ENCODE peak calls at places on chromosomes 4 and X, in ten cellular contexts. One of them, this sample, is unnamed.

GRCh38 chrX:17082831-17083230 is 136.4 kb downstream of the REPS2 start:
- DNase-seq in heart left ventricle: no peak
- DNase-seq in HCT116: peak
- DNase-seq in K562: peak
- DNase-seq in spleen: no peak
- DNase-seq in HepG2: peak
- DNase-seq in upper lobe of left lung: no peak
- DNase-seq in IMR-90: no peak
- DNase-seq in suprapubic skin: no peak
- DNase-seq in tibial nerve: no peak
- DNase-seq in this sample: no peak

GRCh38 chr4:58776627-58777026 is 1666.4 kb upstream of the IGFBP7 start:
- DNase-seq in heart left ventricle: no peak
- DNase-seq in HCT116: no peak
- DNase-seq in K562: no peak
- DNase-seq in spleen: no peak
- DNase-seq in HepG2: no peak
- DNase-seq in upper lobe of left lung: no peak
- DNase-seq in IMR-90: peak
- DNase-seq in suprapubic skin: no peak
- DNase-seq in tibial nerve: no peak
- DNase-seq in this sample: no peak

GRCh38 chrX:110966839-110967238 is 129.2 kb upstream of the PAK3 start:
- DNase-seq in heart left ventricle: no peak
- DNase-seq in HCT116: no peak
- DNase-seq in K562: no peak
- DNase-seq in spleen: no peak
- DNase-seq in HepG2: peak
- DNase-seq in upper lobe of left lung: no peak
- DNase-seq in IMR-90: no peak
- DNase-seq in suprapubic skin: no peak
- DNase-seq in tibial nerve: no peak
- DNase-seq in this sample: no peak

GRCh38 chr4:121777625-121778024 is 12.7 kb upstream of the SMIM43 start:
- DNase-seq in heart left ventricle: no peak
- DNase-seq in HCT116: no peak
- DNase-seq in K562: no peak
- DNase-seq in spleen: no peak
- DNase-seq in HepG2: no peak
- DNase-seq in upper lobe of left lung: no peak
- DNase-seq in IMR-90: no peak
- DNase-seq in suprapubic skin: no peak
- DNase-seq in tibial nerve: no peak
- DNase-seq in this sample: no peak

GRCh38 chr4:151147000-151147399 is 47.6 kb downstream of the RPS3A start:
- DNase-seq in heart left ventricle: no peak
- DNase-seq in HCT116: no peak
- DNase-seq in K562: no peak
- DNase-seq in spleen: no peak
- DNase-seq in HepG2: no peak
- DNase-seq in upper lobe of left lung: no peak
- DNase-seq in IMR-90: peak
- DNase-seq in suprapubic skin: no peak
- DNase-seq in tibial nerve: no peak
- DNase-seq in this sample: no peak

GRCh38 chrX:94751611-94752010 is 1077.6 kb downstream of the FAM133A start:
- DNase-seq in heart left ventricle: no peak
- DNase-seq in HCT116: no peak
- DNase-seq in K562: no peak
- DNase-seq in spleen: no peak
- DNase-seq in HepG2: no peak
- DNase-seq in upper lobe of left lung: no peak
- DNase-seq in IMR-90: no peak
- DNase-seq in suprapubic skin: no peak
- DNase-seq in tibial nerve: no peak
- DNase-seq in this sample: no peak

GRCh38 chr4:121150003-121150402 is 14.1 kb downstream of the TNIP3 start:
- DNase-seq in heart left ventricle: no peak
- DNase-seq in HCT116: no peak
- DNase-seq in K562: no peak
- DNase-seq in spleen: no peak
- DNase-seq in HepG2: no peak
- DNase-seq in upper lobe of left lung: no peak
- DNase-seq in IMR-90: no peak
- DNase-seq in suprapubic skin: no peak
- DNase-seq in tibial nerve: no peak
- DNase-seq in this sample: no peak

GRCh38 chr4:3706111-3706511 is 60.1 kb upstream of the ADRA2C start:
- DNase-seq in heart left ventricle: no peak
- DNase-seq in HCT116: no peak
- DNase-seq in K562: no peak
- DNase-seq in spleen: peak
- DNase-seq in HepG2: no peak
- DNase-seq in upper lobe of left lung: no peak
- DNase-seq in IMR-90: no peak
- DNase-seq in suprapubic skin: peak
- DNase-seq in tibial nerve: no peak
- DNase-seq in this sample: no peak

GRCh38 chrX:55187281-55187680 is 32.9 kb upstream of the PAGE5 start:
- DNase-seq in heart left ventricle: no peak
- DNase-seq in HCT116: no peak
- DNase-seq in K562: no peak
- DNase-seq in spleen: no peak
- DNase-seq in HepG2: no peak
- DNase-seq in upper lobe of left lung: no peak
- DNase-seq in IMR-90: no peak
- DNase-seq in suprapubic skin: no peak
- DNase-seq in tibial nerve: no peak
- DNase-seq in this sample: no peak

GRCh38 chr4:80135702-80136058 is 61.6 kb upstream of the PRDM8 start:
- DNase-seq in heart left ventricle: no peak
- DNase-seq in HCT116: no peak
- DNase-seq in K562: no peak
- DNase-seq in spleen: no peak
- DNase-seq in HepG2: no peak
- DNase-seq in upper lobe of left lung: no peak
- DNase-seq in IMR-90: no peak
- DNase-seq in suprapubic skin: no peak
- DNase-seq in tibial nerve: no peak
- DNase-seq in this sample: no peak

GRCh38 chr4:78397292-78397630 is 154.3 kb upstream of the ANXA3 start:
- DNase-seq in heart left ventricle: no peak
- DNase-seq in HCT116: no peak
- DNase-seq in K562: no peak
- DNase-seq in spleen: no peak
- DNase-seq in HepG2: no peak
- DNase-seq in upper lobe of left lung: no peak
- DNase-seq in IMR-90: no peak
- DNase-seq in suprapubic skin: no peak
- DNase-seq in tibial nerve: no peak
- DNase-seq in this sample: no peak
- H3K4me3 ChIP-seq in heart left ventricle: no peak
- H3K4me3 ChIP-seq in HCT116: no peak
- H3K4me3 ChIP-seq in K562: no peak
- H3K4me3 ChIP-seq in spleen: no peak
- H3K4me3 ChIP-seq in HepG2: no peak
- H3K4me3 ChIP-seq in upper lobe of left lung: no peak
- H3K4me3 ChIP-seq in IMR-90: no peak
- H3K4me3 ChIP-seq in suprapubic skin: no peak
- H3K4me3 ChIP-seq in tibial nerve: no peak
- H3K4me3 ChIP-seq in this sample: no peak

DNA sequence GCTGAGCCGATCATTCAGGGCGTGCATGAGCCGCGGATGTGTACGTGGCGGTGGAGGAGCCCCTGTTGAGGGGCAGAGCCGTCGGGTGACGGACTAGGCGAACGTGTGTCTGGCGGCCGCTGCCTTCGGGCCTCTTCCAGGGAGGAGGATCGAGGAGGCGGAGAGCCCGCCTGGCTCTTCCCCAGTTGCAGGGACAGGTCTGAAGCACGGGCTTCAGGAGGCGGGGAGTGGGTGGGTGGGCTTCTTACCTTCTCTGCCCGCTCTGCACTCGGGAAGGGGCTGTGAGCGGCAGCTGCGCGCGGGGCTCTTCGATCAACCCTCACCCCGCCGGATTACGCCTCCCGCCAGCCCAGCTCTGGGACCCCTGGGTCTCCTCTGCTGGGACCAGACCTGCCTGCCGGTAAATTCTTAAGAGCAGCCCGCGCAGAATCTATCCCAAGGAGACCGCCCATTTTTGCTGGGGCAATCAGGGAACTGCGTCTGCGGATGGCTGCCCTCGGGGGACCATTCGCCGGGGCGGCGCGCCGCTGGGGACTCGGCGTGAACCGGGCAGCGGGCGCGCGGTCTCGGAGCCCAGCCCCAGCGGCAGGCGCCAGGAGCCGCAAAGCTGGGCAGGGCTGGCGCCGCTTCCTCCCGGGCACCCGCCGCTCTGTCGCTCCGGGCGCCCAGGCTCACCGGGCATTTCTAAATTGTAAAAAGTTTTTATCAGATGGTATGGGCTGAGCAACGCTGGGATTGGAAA is 4.9 kb downstream of the PLAC8 start:
- DNase-seq in heart left ventricle: no peak
- DNase-seq in HCT116: no peak
- DNase-seq in K562: no peak
- DNase-seq in spleen: peak
- DNase-seq in HepG2: no peak
- DNase-seq in upper lobe of left lung: peak
- DNase-seq in IMR-90: peak
- DNase-seq in suprapubic skin: peak
- DNase-seq in tibial nerve: no peak
- DNase-seq in this sample: peak
- TF ChIP-seq POLR2A in heart left ventricle: no peak
- TF ChIP-seq POLR2A in HCT116: no peak
- TF ChIP-seq POLR2A in K562: no peak
- TF ChIP-seq POLR2A in spleen: no peak
- TF ChIP-seq POLR2A in HepG2: no peak
- TF ChIP-seq POLR2A in upper lobe of left lung: no peak
- TF ChIP-seq POLR2A in IMR-90: no peak
- TF ChIP-seq POLR2A in suprapubic skin: no peak
- TF ChIP-seq POLR2A in tibial nerve: no peak
- TF ChIP-seq POLR2A in this sample: no peak

GRCh38 chr4:185481390-185481789 is 9.9 kb upstream of the CCDC110 start:
- DNase-seq in heart left ventricle: no peak
- DNase-seq in HCT116: no peak
- DNase-seq in K562: no peak
- DNase-seq in spleen: no peak
- DNase-seq in HepG2: no peak
- DNase-seq in upper lobe of left lung: no peak
- DNase-seq in IMR-90: no peak
- DNase-seq in suprapubic skin: no peak
- DNase-seq in tibial nerve: no peak
- DNase-seq in this sample: no peak
- H3K4me3 ChIP-seq in heart left ventricle: no peak
- H3K4me3 ChIP-seq in HCT116: no peak
- H3K4me3 ChIP-seq in K562: no peak
- H3K4me3 ChIP-seq in spleen: no peak
- H3K4me3 ChIP-seq in HepG2: no peak
- H3K4me3 ChIP-seq in upper lobe of left lung: no peak
- H3K4me3 ChIP-seq in IMR-90: no peak
- H3K4me3 ChIP-seq in suprapubic skin: no peak
- H3K4me3 ChIP-seq in tibial nerve: no peak
- H3K4me3 ChIP-seq in this sample: no peak

DNA sequence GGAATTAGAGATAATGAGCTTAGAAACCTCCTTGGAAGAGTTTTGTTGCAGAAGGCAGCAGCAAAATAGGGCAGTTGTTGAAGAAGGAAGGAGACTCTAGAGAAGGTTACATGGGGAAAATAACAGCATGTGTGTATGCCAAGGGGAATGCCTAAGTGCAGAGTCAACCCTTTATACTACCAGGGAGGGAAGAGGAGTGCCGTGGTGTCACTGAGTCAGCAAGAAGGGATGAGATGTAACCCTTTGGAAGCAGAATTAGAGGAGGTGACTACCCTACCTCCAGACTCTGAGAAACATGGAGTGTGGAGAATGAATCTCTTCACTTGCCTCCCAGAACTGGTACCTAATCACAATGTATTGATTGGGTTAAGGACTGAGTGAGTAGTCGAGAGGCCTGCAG is 6.7 kb upstream of the GABRE start:
- DNase-seq in heart left ventricle: no peak
- DNase-seq in HCT116: no peak
- DNase-seq in K562: no peak
- DNase-seq in spleen: no peak
- DNase-seq in HepG2: no peak
- DNase-seq in upper lobe of left lung: no peak
- DNase-seq in IMR-90: peak
- DNase-seq in suprapubic skin: no peak
- DNase-seq in tibial nerve: no peak
- DNase-seq in this sample: no peak
- TF ChIP-seq POLR2A in heart left ventricle: no peak
- TF ChIP-seq POLR2A in HCT116: no peak
- TF ChIP-seq POLR2A in K562: no peak
- TF ChIP-seq POLR2A in spleen: no peak
- TF ChIP-seq POLR2A in HepG2: no peak
- TF ChIP-seq POLR2A in upper lobe of left lung: no peak
- TF ChIP-seq POLR2A in IMR-90: no peak
- TF ChIP-seq POLR2A in suprapubic skin: no peak
- TF ChIP-seq POLR2A in tibial nerve: no peak
- TF ChIP-seq POLR2A in this sample: no peak

GRCh38 chr4:86592553-86593249 is 1.4 kb upstream of the PTPN13 start:
- DNase-seq in heart left ventricle: no peak
- DNase-seq in HCT116: no peak
- DNase-seq in K562: no peak
- DNase-seq in spleen: no peak
- DNase-seq in HepG2: no peak
- DNase-seq in upper lobe of left lung: no peak
- DNase-seq in IMR-90: peak
- DNase-seq in suprapubic skin: no peak
- DNase-seq in tibial nerve: no peak
- DNase-seq in this sample: no peak

GRCh38 chr4:86594559-86595425 is 677 bp downstream of the PTPN13 start:
- DNase-seq in heart left ventricle: peak
- DNase-seq in HCT116: peak
- DNase-seq in K562: peak
- DNase-seq in spleen: peak
- DNase-seq in HepG2: no peak
- DNase-seq in upper lobe of left lung: peak
- DNase-seq in IMR-90: peak
- DNase-seq in suprapubic skin: peak
- DNase-seq in tibial nerve: peak
- DNase-seq in this sample: no peak

GRCh38 chr4:86596802-86597201 is 2.7 kb downstream of the PTPN13 start:
- DNase-seq in heart left ventricle: no peak
- DNase-seq in HCT116: peak
- DNase-seq in K562: no peak
- DNase-seq in spleen: no peak
- DNase-seq in HepG2: no peak
- DNase-seq in upper lobe of left lung: no peak
- DNase-seq in IMR-90: peak
- DNase-seq in suprapubic skin: no peak
- DNase-seq in tibial nerve: no peak
- DNase-seq in this sample: no peak

GRCh38 chr4:86593726-86594558 is at the start of gene PTPN13:
- DNase-seq in heart left ventricle: peak
- DNase-seq in HCT116: peak
- DNase-seq in K562: peak
- DNase-seq in spleen: peak
- DNase-seq in HepG2: peak
- DNase-seq in upper lobe of left lung: peak
- DNase-seq in IMR-90: peak
- DNase-seq in suprapubic skin: peak
- DNase-seq in tibial nerve: peak
- DNase-seq in this sample: peak

GRCh38 chr4:86595426-86595805 is 1.3 kb downstream of the PTPN13 start:
- DNase-seq in heart left ventricle: no peak
- DNase-seq in HCT116: peak
- DNase-seq in K562: no peak
- DNase-seq in spleen: no peak
- DNase-seq in HepG2: no peak
- DNase-seq in upper lobe of left lung: no peak
- DNase-seq in IMR-90: peak
- DNase-seq in suprapubic skin: no peak
- DNase-seq in tibial nerve: no peak
- DNase-seq in this sample: no peak
- H3K4me3 ChIP-seq in heart left ventricle: peak
- H3K4me3 ChIP-seq in HCT116: peak
- H3K4me3 ChIP-seq in K562: no peak
- H3K4me3 ChIP-seq in spleen: peak
- H3K4me3 ChIP-seq in HepG2: no peak
- H3K4me3 ChIP-seq in upper lobe of left lung: peak
- H3K4me3 ChIP-seq in IMR-90: peak
- H3K4me3 ChIP-seq in suprapubic skin: peak
- H3K4me3 ChIP-seq in tibial nerve: peak
- H3K4me3 ChIP-seq in this sample: peak